ENCODE peak calls at places on chromosomes 6 and 20, in ten cellular contexts. D is ovary, E is psoas muscle, H is IMR-90, S is left ventricle myocardium inferior, J is body of pancreas, M is left lung, V is Peyer's patch, R is PC-9, F is adrenal gland. K is an unnamed sample. For H3K4me1, the result is how much of the 10 kb centered on the place peaks cover.

GRCh38 chr20:41173791-41174341 is 36.5 kb downstream of the PLCG1 start:
- DNase-seq in M (no peak), V (peak), S (no peak), E (no peak), R (no peak), J (peak), F (peak), D (peak), H (no peak), K (peak)

GRCh38 chr6:69732640-69733039 is 64.2 kb downstream of the LMBRD1 start:
- DNase-seq in M (no peak), V (no peak), D (no peak), H (no peak), S (no peak), F (no peak), J (no peak), R (no peak), E (no peak), K (no peak)

GRCh38 chr6:12245763-12246720 is 44.1 kb upstream of the EDN1 start:
- DNase-seq in E (no peak), J (no peak), D (no peak), R (no peak), H (peak), M (no peak), F (no peak), S (no peak), V (no peak), K (no peak)

GRCh38 chr20:791056-791455 is 22.8 kb upstream of the SLC52A3 start:
- DNase-seq in E (no peak), D (no peak), F (no peak), H (no peak), R (no peak), V (no peak), M (no peak), S (no peak), J (no peak), K (no peak)

GRCh38 chr6:118735320-118735719 is 83.9 kb upstream of the CEP85L start:
- DNase-seq in D (no peak), V (no peak), F (no peak), J (no peak), M (no peak), R (no peak), E (no peak), S (no peak), H (no peak), K (no peak)

GRCh38 chr6:49787176-49787575 is at the start of gene PGK2:
- DNase-seq in F (no peak), E (no peak), S (no peak), D (no peak), J (no peak), H (no peak), V (no peak), R (peak), M (no peak), K (no peak)

GRCh38 chr6:105363100-105363754 is 39.7 kb downstream of the PREP start:
- DNase-seq in E (no peak), F (no peak), V (no peak), R (no peak), H (peak), J (no peak), D (no peak), S (no peak), M (no peak), K (no peak)

GRCh38 chr20:4076671-4077070 is 61.3 kb upstream of the RNF24 start:
- DNase-seq in S (no peak), R (peak), D (no peak), M (no peak), V (peak), F (peak), E (no peak), J (no peak), H (peak), K (no peak)

GRCh38 chr20:45433316-45433715 is 17.4 kb downstream of the PIGT start:
- DNase-seq in M (no peak), H (peak), D (no peak), R (peak), J (no peak), V (peak), E (peak), S (peak), F (no peak), K (peak)

GRCh38 chr20:45432294-45432693 is 16.4 kb downstream of the PIGT start:
- DNase-seq in V (peak), E (no peak), S (no peak), F (no peak), J (no peak), R (no peak), D (no peak), M (no peak), H (no peak), K (no peak)

GRCh38 chr6:113461153-113461897 is 395.8 kb upstream of the MARCKS start:
- DNase-seq in V (no peak), E (no peak), H (peak), M (no peak), J (no peak), D (no peak), R (no peak), S (no peak), F (no peak), K (no peak)

GRCh38 chr6:75922226-75922625 is 150.2 kb downstream of the IMPG1 start:
- DNase-seq in J (no peak), H (peak), R (no peak), F (no peak), E (no peak), M (no peak), S (no peak), D (no peak), V (no peak), K (no peak)

GRCh38 chr20:18973499-18974173 is 160.1 kb downstream of the SCP2D1 start:
- DNase-seq in M (no peak), V (no peak), E (peak), J (peak), D (peak), H (no peak), R (no peak), F (peak), S (no peak), K (no peak)

GRCh38 chr6:146341498-146342230 is 202.0 kb upstream of the RAB32 start:
- DNase-seq in E (no peak), H (no peak), M (no peak), R (no peak), V (no peak), D (no peak), F (no peak), S (no peak), J (no peak), K (no peak)

GRCh38 chr6:37648465-37649330 is 49.0 kb downstream of the MDGA1 start:
- DNase-seq in M (no peak), S (no peak), E (no peak), J (no peak), H (no peak), V (no peak), R (peak), D (no peak), F (no peak), K (no peak)

GRCh38 chr6:74606488-74607135 is 599.2 kb downstream of the COL12A1 start:
- DNase-seq in M (no peak), D (peak), R (peak), E (no peak), F (no peak), H (peak), S (no peak), V (no peak), J (no peak), K (no peak)

GRCh38 chr6:90787411-90787810 is 200.5 kb upstream of the MAP3K7 start:
- DNase-seq in D (no peak), J (no peak), R (no peak), F (no peak), V (no peak), S (no peak), E (no peak), H (no peak), M (no peak), K (no peak)

GRCh38 chr20:64099880-64100565 is 7.3 kb downstream of the NPBWR2 start:
- DNase-seq in D (no peak), J (no peak), S (no peak), H (no peak), F (no peak), R (no peak), M (peak), V (peak), E (no peak), K (peak)

GRCh38 chr20:61435823-61436220 is 183.8 kb downstream of the CDH4 start:
- DNase-seq in R (no peak), S (no peak), D (no peak), V (no peak), M (no peak), J (no peak), H (no peak), F (no peak), E (no peak), K (no peak)

GRCh38 chr6:73743556-73743955 is 47.6 kb downstream of the CD109 start:
- DNase-seq in F (no peak), J (no peak), R (no peak), E (no peak), V (no peak), M (no peak), H (peak), D (no peak), S (no peak), K (no peak)

GRCh38 chr6:108736832-108737231 is 111.4 kb upstream of the ARMC2 start:
- DNase-seq in J (no peak), F (no peak), V (peak), H (peak), M (no peak), R (peak), D (no peak), E (peak), S (no peak), K (no peak)

GRCh38 chr20:64052987-64053840 is 3.8 kb upstream of the SOX18 start:
- DNase-seq in F (no peak), J (no peak), D (no peak), R (no peak), E (no peak), M (no peak), H (no peak), V (no peak), S (no peak), K (no peak)

GRCh38 chr6:10733151-10733715 is 10.4 kb downstream of the TMEM14C start:
- DNase-seq in D (no peak), V (no peak), S (no peak), F (no peak), R (no peak), M (no peak), J (no peak), H (no peak), E (no peak), K (no peak)

GRCh38 chr6:56713285-56713684 is 70.6 kb upstream of the DST start:
- DNase-seq in M (no peak), V (peak), D (peak), H (peak), E (peak), R (peak), S (no peak), F (peak), J (no peak), K (peak)

GRCh38 chr6:120214097-120214496 is 864.5 kb upstream of the MAN1A1 start:
- DNase-seq in S (no peak), H (no peak), E (no peak), D (no peak), M (no peak), J (no peak), R (no peak), V (no peak), F (no peak), K (no peak)

DNA sequence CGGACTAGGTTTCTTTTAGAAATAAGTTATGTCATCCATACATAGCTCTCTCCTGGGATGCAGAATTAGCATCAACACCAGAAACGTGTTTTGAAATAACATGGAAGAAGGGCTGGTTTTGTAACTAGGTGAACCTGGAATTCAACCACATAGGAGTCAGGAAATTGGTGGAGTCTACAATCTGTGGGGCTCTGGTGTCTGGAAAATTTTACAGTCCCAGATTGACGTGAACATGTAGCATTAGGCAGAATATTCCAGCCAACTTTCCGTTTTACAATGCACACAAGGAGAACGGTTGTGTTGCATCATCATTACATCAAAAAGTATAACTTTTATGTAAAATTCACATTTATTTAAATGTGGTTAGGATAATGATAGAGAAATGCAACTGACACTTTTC is 1.9 kb downstream of the KCNQ5 start:
- DNase-seq in D (no peak), M (no peak), E (no peak), R (no peak), H (no peak), J (no peak), V (no peak), S (no peak), F (no peak), K (no peak)
- H3K4me1 ChIP-seq in D (under half), M (under half), E (under half), R (under half), H (under half), J (under half), V (under half), S (under half), F (under half), K (under half)

DNA sequence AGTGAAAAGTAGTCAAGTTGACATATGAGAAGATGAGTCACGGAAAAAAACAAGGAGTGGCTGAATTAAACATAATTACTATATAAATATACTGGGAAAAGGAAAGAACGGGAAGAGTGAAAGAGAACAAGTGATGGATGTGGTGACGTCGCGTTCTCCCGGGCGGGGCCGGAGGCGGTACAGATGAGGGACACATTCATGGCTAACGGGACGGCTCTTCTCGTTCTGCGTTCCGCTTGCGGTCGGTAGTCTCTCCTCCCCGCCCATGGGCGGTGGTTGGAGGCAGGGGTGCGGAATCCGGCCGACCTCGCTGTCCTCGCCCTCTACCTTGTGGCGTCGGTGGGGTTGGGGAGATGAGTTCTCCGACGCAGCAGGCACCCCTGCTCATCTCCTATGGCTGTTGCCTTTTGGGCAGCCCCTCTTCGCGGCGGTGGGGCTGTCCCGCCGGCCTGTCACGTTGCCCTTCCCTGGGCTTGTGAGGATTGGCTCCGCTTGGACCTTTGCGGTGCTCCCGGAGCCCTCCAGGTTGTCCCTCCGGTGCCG is 22.5 kb downstream of the HLA-G start:
- DNase-seq in S (no peak), D (no peak), H (no peak), V (peak), R (no peak), M (peak), F (no peak), E (peak), J (no peak), K (no peak)
- H3K27ac ChIP-seq in S (no peak), D (no peak), H (no peak), V (no peak), R (no peak), M (no peak), F (no peak), E (no peak), J (no peak), K (no peak)

GRCh38 chr6:137589067-137589848 is 95.1 kb upstream of the OLIG3 start:
- DNase-seq in E (no peak), J (no peak), F (no peak), D (no peak), R (peak), M (no peak), S (no peak), V (peak), H (peak), K (no peak)
- TF ChIP-seq CTCF in E (no peak), J (no peak), F (peak), D (no peak), R (peak), M (no peak), S (no peak), V (peak), H (peak), K (no peak)

GRCh38 chr6:31820051-31820389 is 4.7 kb downstream of the HSPA1A start:
- DNase-seq in R (no peak), E (no peak), H (no peak), V (no peak), J (no peak), S (no peak), M (no peak), D (no peak), F (no peak), K (no peak)

GRCh38 chr6:31825553-31825952 is 2.0 kb upstream of the HSPA1B start:
- DNase-seq in R (no peak), D (no peak), S (no peak), V (no peak), F (no peak), H (no peak), M (no peak), J (no peak), E (no peak), K (no peak)

GRCh38 chr6:31821301-31822037 is 6.1 kb upstream of the HSPA1B start:
- DNase-seq in J (peak), R (peak), E (peak), H (peak), F (peak), M (peak), D (peak), S (peak), V (peak), K (peak)

GRCh38 chr6:31826793-31827285 is 699 bp upstream of the HSPA1B start:
- DNase-seq in M (peak), J (peak), R (peak), H (no peak), D (peak), E (peak), S (peak), F (peak), V (peak), K (peak)

DNA sequence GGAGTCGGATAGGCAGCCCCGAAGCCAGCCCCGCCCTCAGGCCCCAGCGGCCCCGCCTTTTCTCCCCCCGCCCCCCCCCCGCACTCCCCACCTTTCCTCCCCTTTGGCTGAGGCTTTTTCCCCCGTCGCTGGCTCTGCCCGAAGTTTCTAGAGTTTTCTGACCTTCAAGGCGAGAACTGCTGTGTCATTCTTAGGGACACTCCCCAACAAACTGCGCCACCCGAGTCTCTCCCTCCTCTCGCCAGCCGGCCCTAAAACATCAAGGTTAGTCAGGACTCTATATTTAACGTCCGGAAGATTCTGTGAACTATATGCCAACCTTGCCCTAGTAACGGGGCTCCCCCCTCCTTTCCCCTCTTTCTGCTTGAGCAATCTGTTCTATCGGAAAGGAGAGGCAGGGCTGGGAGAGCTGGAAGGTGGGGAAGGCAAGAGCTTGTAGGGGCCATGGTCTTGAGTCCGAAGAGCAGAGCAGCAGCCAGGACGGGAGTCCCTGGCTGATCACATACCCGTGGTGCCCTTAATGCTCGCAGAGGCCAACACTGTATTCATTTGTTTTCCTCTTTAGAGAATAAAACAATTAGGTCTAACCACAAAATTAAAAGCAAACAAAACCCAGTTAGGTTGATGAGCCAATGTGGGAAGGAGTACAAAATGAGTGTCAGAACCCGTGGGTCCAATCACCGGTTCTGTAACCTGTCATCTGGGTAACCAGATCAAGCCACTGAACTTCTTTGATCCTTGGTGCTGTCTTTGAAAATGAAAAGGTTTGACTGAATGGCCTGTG is 5.3 kb upstream of the HSPA1B start:
- DNase-seq in V (peak), J (peak), F (peak), E (peak), D (peak), M (peak), S (peak), R (peak), H (peak), K (peak)
- H3K4me1 ChIP-seq in V (under half), J (half or more), F (under half), E (under half), D (under half), M (under half), S (half or more), R (half or more), H (under half), K (half or more)

DNA sequence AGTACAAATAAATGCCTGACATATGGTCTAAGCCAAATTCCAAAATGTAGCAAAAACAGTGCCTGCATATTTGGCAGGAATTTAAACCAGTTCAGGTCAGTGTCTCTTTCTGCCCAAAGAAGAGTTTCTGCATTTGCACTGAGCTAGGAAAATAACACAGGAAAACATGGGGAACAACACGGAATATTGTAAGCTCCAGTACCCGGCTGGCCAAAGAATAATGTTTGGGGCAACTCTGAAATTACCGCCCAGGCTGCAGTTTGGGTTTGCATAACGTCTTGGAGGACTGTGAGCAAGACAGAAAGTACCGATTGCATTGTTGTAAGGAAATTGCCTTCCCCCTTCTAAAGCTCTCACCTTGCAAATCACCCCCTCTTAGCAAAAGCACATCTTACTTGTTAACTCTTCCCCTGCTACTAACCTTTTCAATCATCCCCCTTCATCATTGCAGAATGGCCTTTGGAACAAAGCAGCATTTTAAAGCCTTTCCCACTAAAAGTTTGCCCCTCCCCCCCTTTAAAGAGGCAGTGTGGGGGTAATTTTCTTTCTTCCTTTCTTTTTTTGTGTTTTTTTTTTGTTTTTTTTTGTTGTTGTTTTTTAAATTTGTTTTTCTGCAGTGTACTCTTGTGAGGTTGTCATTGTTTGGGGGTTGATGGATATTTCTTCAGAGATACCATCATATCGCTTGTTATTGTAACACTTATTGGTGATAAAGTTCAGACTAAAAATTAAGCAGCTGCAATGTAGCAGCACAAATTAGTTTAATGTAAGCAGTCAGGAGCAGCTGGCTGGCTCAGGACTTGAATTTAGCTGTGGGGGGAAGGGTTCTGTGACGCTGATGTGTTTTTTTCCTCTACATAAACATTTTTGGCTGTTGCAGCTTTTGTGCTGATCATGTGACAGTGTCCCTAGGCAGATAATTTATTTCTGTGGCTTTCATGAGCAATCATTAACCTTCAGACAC is 100.0 kb upstream of the CITED2 start:
- DNase-seq in D (peak), R (no peak), E (no peak), J (peak), V (no peak), S (no peak), H (peak), F (peak), M (no peak), K (no peak)
- H3K27ac ChIP-seq in D (no peak), R (no peak), E (peak), J (peak), V (no peak), S (no peak), H (peak), F (peak), M (no peak), K (no peak)

GRCh38 chr6:39432311-39433025 is 110.0 kb upstream of the KCNK16 start:
- DNase-seq in H (no peak), D (no peak), R (no peak), S (no peak), E (no peak), V (no peak), M (no peak), J (no peak), F (no peak), K (no peak)
- TF ChIP-seq CTCF in H (no peak), D (no peak), R (no peak), S (no peak), E (no peak), V (no peak), M (no peak), J (no peak), F (no peak), K (no peak)

DNA sequence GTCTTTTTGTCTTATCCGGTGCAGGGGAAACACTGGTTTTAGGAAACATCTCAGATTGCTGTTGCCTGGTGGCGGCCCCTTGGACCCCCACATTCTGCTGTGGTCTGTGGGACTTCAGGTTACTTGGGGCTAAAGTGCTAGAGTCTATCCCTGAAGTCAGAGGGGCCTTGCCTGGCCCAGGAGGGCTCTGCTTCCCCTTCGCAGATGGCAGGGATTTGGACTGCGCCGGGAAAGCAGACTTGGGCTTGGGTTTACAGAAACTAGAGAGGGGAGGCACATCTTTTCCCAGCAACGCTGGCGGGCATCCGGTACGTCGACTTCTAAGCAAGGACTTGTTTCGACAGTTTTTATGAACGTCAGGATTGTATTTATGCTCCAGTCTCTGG is 17.5 kb downstream of the ZNF217 start:
- DNase-seq in F (no peak), J (no peak), R (no peak), V (peak), M (no peak), D (no peak), E (no peak), H (no peak), S (no peak), K (no peak)
- H3K4me1 ChIP-seq in F (under half), J (under half), R (under half), V (under half), M (under half), D (under half), E (under half), H (under half), S (under half), K (under half)